ENCODE peak calls at places on chromosomes 16 and 17, in four cellular contexts. One of them, this sample, is unnamed.

GRCh38 chr17:16442141-16442540 is 26.8 kb downstream of the TRPV2 start:
- DNase-seq in GM12878: no peak
- DNase-seq in HCT116: no peak
- DNase-seq in K562: no peak
- DNase-seq in this sample: no peak

GRCh38 chr16:15729152-15729551 is 79.1 kb downstream of the NDE1 start:
- DNase-seq in GM12878: no peak
- DNase-seq in HCT116: no peak
- DNase-seq in K562: no peak
- DNase-seq in this sample: no peak

GRCh38 chr17:3718251-3718650 is 5.5 kb upstream of the HASPIN start:
- DNase-seq in GM12878: no peak
- DNase-seq in HCT116: no peak
- DNase-seq in K562: no peak
- DNase-seq in this sample: peak; percentile 15

GRCh38 chr17:19384723-19385391 is 2.1 kb downstream of the MFAP4 start:
- DNase-seq in GM12878: no peak
- DNase-seq in HCT116: no peak
- DNase-seq in K562: peak; percentile 35
- DNase-seq in this sample: no peak

GRCh38 chr17:2215616-2216364 is 87.8 kb downstream of the SMG6 start:
- DNase-seq in GM12878: no peak
- DNase-seq in HCT116: no peak
- DNase-seq in K562: no peak
- DNase-seq in this sample: peak; percentile 84

GRCh38 chr16:72355561-72355960 is 183.6 kb upstream of the PMFBP1 start:
- DNase-seq in GM12878: no peak
- DNase-seq in HCT116: no peak
- DNase-seq in K562: no peak
- DNase-seq in this sample: no peak

GRCh38 chr16:35305476-35305875 is 1846.1 kb downstream of the TP53TG3F start:
- DNase-seq in GM12878: no peak
- DNase-seq in HCT116: no peak
- DNase-seq in K562: no peak
- DNase-seq in this sample: no peak

GRCh38 chr16:3141781-3142311 is 7.0 kb downstream of the ZNF213 start:
- DNase-seq in GM12878: no peak
- DNase-seq in HCT116: no peak
- DNase-seq in K562: no peak
- DNase-seq in this sample: no peak

GRCh38 chr17:41428591-41429326 is 4.4 kb upstream of the KRT37 start:
- DNase-seq in GM12878: no peak
- DNase-seq in HCT116: no peak
- DNase-seq in K562: no peak
- DNase-seq in this sample: no peak

GRCh38 chr17:31155208-31155810 is 60.5 kb downstream of the NF1 start:
- DNase-seq in GM12878: no peak
- DNase-seq in HCT116: no peak
- DNase-seq in K562: no peak
- DNase-seq in this sample: no peak

GRCh38 chr17:44115585-44116415 is 7.6 kb downstream of the HDAC5 start:
- DNase-seq in GM12878: no peak
- DNase-seq in HCT116: no peak
- DNase-seq in K562: peak; percentile 71
- DNase-seq in this sample: peak; percentile 60

GRCh38 chr17:47905221-47905733 is 9.2 kb downstream of the SP2 start:
- DNase-seq in GM12878: no peak
- DNase-seq in HCT116: no peak
- DNase-seq in K562: no peak
- DNase-seq in this sample: peak; percentile 77

GRCh38 chr17:28500712-28501379 is 5.3 kb upstream of the FOXN1 start:
- DNase-seq in GM12878: peak; percentile 63
- DNase-seq in HCT116: no peak
- DNase-seq in K562: peak; percentile 28
- DNase-seq in this sample: no peak

GRCh38 chr16:81401035-81401950 is 43.3 kb upstream of the CMIP start:
- DNase-seq in GM12878: no peak
- DNase-seq in HCT116: peak; percentile 66
- DNase-seq in K562: peak; percentile 65
- DNase-seq in this sample: peak; percentile 64

GRCh38 chr16:14553447-14553846 is 76.6 kb downstream of the PARN start:
- DNase-seq in GM12878: no peak
- DNase-seq in HCT116: no peak
- DNase-seq in K562: no peak
- DNase-seq in this sample: no peak

GRCh38 chr16:57536306-57537193 is at the start of gene CCDC102A:
- DNase-seq in GM12878: no peak
- DNase-seq in HCT116: no peak
- DNase-seq in K562: peak; percentile 83
- DNase-seq in this sample: peak; percentile 49

GRCh38 chr17:51734462-51734861 is 424.1 kb downstream of the CA10 start:
- DNase-seq in GM12878: no peak
- DNase-seq in HCT116: peak; percentile 12
- DNase-seq in K562: no peak
- DNase-seq in this sample: no peak

GRCh38 chr16:49586466-49586865 is 212.9 kb downstream of the C16orf78 start:
- DNase-seq in GM12878: no peak
- DNase-seq in HCT116: no peak
- DNase-seq in K562: no peak
- DNase-seq in this sample: no peak

GRCh38 chr16:48619547-48619946 is 9.6 kb upstream of the N4BP1 start:
- DNase-seq in GM12878: no peak
- DNase-seq in HCT116: no peak
- DNase-seq in K562: no peak
- DNase-seq in this sample: no peak

GRCh38 chr17:8122923-8123694 is 797 bp downstream of the HES7 start:
- DNase-seq in GM12878: no peak
- DNase-seq in HCT116: no peak
- DNase-seq in K562: no peak
- DNase-seq in this sample: peak; percentile 19

GRCh38 chr17:34154916-34155730 is 100.0 kb upstream of the CCL2 start:
- DNase-seq in GM12878: no peak
- DNase-seq in HCT116: no peak
- DNase-seq in K562: no peak
- DNase-seq in this sample: no peak

GRCh38 chr17:39170558-39170957 is 4.6 kb upstream of the ARL5C start:
- DNase-seq in GM12878: no peak
- DNase-seq in HCT116: no peak
- DNase-seq in K562: no peak
- DNase-seq in this sample: no peak

GRCh38 chr16:88613293-88613692 is 25.1 kb upstream of the IL17C start:
- DNase-seq in GM12878: no peak
- DNase-seq in HCT116: no peak
- DNase-seq in K562: peak; percentile 67
- DNase-seq in this sample: no peak
- TF ChIP-seq EZH2 in GM12878: no peak
- TF ChIP-seq EZH2 in HCT116: no peak
- TF ChIP-seq EZH2 in K562: no peak
- TF ChIP-seq EZH2 in this sample: no peak

GRCh38 chr16:11250091-11250785 is 5.8 kb downstream of the SOCS1 start:
- DNase-seq in GM12878: no peak
- DNase-seq in HCT116: no peak
- DNase-seq in K562: no peak
- DNase-seq in this sample: no peak
- H3K4me1 ChIP-seq in GM12878: peaks cover 25% of the 10 kb centered on the region
- H3K4me1 ChIP-seq in HCT116: peaks cover 17% of the 10 kb centered on the region
- H3K4me1 ChIP-seq in K562: peaks cover 31% of the 10 kb centered on the region
- H3K4me1 ChIP-seq in this sample: peaks cover 3% of the 10 kb centered on the region

DNA sequence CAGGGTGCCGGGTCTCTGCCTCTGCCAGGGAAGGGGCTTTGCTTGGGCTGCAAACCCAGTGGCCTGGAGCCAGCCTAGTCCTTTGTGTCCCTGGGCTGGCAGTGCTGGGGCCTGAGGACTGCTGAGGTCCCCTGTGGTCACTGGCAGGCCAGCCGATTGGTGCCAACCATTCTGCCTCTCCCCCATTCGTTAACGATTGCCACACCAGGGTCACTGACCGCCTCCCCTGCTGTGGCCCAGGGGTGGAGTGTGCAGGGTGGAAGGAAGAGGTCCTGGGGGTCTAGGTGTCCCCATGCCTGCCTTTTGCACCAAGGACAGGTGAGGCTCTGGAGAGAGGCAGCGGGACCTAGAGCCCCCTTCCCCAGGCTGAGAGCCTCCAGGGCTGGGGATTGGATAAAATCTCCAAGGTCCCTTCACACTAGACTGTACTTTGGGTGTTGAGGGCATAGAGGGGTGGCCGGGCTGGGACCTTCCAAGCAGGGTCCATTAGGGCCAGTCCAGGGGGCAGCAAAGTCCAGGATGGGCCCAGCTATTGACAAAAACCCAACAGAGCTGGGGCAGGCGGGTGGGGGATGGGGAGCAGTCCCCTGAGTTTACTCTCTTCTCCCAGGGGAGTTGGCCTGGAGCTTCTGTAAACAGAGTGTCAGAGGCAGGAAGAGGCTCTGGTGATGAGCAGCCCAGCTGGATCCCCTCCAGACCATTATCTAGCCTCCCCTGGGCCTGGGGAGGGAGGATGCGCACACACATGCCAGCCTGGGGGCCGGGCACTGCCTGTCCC is 1.1 kb downstream of the VASN start:
- DNase-seq in GM12878: no peak
- DNase-seq in HCT116: no peak
- DNase-seq in K562: peak; percentile 11
- DNase-seq in this sample: no peak
- TF ChIP-seq POLR2A in GM12878: no peak
- TF ChIP-seq POLR2A in HCT116: no peak
- TF ChIP-seq POLR2A in K562: no peak
- TF ChIP-seq POLR2A in this sample: no peak

DNA sequence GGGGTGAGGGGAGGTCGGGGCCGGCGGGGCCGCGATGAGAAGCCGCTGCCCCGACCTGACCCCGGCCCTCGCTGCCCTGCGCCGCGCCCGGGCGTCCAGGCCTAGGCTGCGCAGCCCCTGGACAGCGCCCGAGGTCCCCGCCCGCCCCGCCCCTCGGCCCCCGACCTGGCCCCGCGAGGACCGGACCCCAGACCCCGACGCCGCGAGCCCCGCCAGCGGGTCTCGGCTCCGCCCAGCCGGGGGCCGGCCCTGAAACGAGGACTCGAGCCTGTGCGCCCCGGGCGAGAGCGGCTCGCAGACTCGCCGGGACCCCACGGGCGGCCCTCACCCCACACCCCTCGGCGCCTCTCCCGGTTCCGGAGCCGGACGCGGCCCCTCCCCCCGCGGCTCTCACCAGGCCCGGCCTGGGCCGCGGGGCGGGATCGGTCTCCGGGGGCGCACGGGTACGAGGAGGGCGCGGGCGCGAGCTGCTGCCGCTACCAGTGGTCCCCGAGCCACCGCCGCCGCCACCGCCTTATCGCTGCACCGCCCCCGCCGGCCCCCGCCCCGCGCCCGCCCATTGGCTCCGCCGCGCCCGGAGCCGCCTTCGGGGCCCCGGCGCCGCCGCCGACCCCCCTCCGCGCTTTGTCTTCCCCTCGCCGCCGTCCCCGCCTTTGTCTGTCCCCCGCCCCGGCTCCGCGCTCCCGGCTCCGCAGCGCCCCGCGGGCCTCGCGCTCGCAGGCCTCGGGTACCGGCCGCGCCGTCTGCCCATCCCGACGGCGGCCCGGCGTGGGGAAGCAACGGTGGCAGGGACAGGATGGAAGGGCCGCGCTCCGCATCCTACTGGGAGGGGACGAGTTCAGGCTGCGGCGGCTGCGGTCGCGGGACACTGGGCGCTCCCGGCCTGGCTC is at the start of gene LIMD2:
- DNase-seq in GM12878: no peak
- DNase-seq in HCT116: no peak
- DNase-seq in K562: peak; percentile 96
- DNase-seq in this sample: peak; percentile 54
- TF ChIP-seq EZH2 in GM12878: no peak
- TF ChIP-seq EZH2 in HCT116: no peak
- TF ChIP-seq EZH2 in K562: no peak
- TF ChIP-seq EZH2 in this sample: no peak

GRCh38 chr16:68049448-68049847 is 26.4 kb downstream of the DUS2 start:
- DNase-seq in GM12878: no peak
- DNase-seq in HCT116: no peak
- DNase-seq in K562: peak; percentile 3
- DNase-seq in this sample: no peak

DNA sequence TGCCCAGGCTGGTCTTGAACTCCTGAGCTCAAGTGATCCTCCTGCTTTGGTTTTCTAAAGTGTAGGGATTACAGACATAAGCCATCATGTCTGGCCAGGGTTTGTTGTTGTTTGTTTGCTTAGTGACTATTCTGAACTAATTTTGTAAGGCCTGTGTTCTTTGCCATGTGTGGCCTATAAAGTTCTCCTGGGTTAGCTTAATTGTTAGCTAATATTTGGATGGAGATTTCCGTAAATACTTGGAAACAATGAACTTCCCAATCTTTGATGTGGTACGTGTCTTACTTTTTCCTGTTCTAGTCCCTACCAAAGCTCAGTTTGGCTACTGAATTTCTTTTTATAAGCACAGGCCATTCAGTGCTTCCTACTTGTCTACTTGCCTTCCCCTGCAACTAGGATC is 24.9 kb downstream of the DUS2 start:
- DNase-seq in GM12878: no peak
- DNase-seq in HCT116: no peak
- DNase-seq in K562: no peak
- DNase-seq in this sample: no peak
- H3K4me1 ChIP-seq in GM12878: no peaks in the 10 kb centered on the region
- H3K4me1 ChIP-seq in HCT116: no peaks in the 10 kb centered on the region
- H3K4me1 ChIP-seq in K562: no peaks in the 10 kb centered on the region
- H3K4me1 ChIP-seq in this sample: no peaks in the 10 kb centered on the region

DNA sequence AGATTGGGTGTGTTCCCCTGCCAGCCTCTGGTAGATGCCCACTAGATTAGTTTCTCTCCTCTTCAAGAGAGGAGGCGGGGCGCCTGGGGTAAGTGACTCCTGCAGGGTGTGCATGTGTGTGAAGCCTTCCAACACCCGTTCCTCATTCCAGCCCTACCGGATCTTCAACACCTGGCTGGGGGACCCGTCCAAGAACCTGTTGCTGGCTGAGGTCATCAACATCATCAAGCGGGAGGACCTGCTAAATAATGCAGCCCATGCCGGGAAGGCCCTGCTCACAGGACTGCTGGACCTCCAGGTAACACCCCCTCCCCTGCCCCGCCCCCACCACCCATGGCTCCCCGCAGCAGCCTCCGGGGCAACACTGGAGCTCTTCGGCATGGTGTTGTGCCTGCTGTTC is 21.2 kb downstream of the TMEM186 start:
- DNase-seq in GM12878: no peak
- DNase-seq in HCT116: no peak
- DNase-seq in K562: no peak
- DNase-seq in this sample: no peak
- TF ChIP-seq POLR2A in GM12878: no peak
- TF ChIP-seq POLR2A in HCT116: no peak
- TF ChIP-seq POLR2A in K562: no peak
- TF ChIP-seq POLR2A in this sample: no peak

GRCh38 chr17:79897243-79898063 is 58.2 kb upstream of the CBX4 start:
- DNase-seq in GM12878: no peak
- DNase-seq in HCT116: no peak
- DNase-seq in K562: no peak
- DNase-seq in this sample: no peak
- TF ChIP-seq EZH2 in GM12878: no peak
- TF ChIP-seq EZH2 in HCT116: no peak
- TF ChIP-seq EZH2 in K562: no peak
- TF ChIP-seq EZH2 in this sample: no peak